ENCODE peak calls at places on chromosomes 11 and 22, in four cellular contexts. R, T, Q and C are unnamed samples. For H3K4me1, the result is how much of the 10 kb centered on the place peaks cover.

GRCh38 chr11:115324569-115325432 is 179.4 kb downstream of the CADM1 start:
- DNase-seq in R (peak), T (no peak), Q (no peak), C (peak)

GRCh38 chr11:25855916-25856315 is 476.0 kb upstream of the ANO3 start:
- DNase-seq in R (no peak), T (no peak), Q (no peak), C (no peak)

GRCh38 chr11:75474878-75475766 is 42.1 kb upstream of the KLHL35 start:
- DNase-seq in R (peak), T (no peak), Q (no peak), C (peak)

GRCh38 chr11:106950067-106950491 is 68.2 kb downstream of the GUCY1A2 start:
- DNase-seq in R (no peak), T (no peak), Q (no peak), C (peak)

GRCh38 chr11:76654310-76654851 is 16.2 kb downstream of the LRRC32 start:
- DNase-seq in R (no peak), T (peak), Q (peak), C (peak)

GRCh38 chr11:134126197-134126822 is 57.4 kb downstream of the JAM3 start:
- DNase-seq in R (no peak), T (no peak), Q (no peak), C (peak)

GRCh38 chr11:125175896-125176575 is 11.5 kb downstream of the PKNOX2 start:
- DNase-seq in R (no peak), T (no peak), Q (no peak), C (no peak)

GRCh38 chr22:45502215-45503070 is at the start of gene FBLN1:
- DNase-seq in R (peak), T (no peak), Q (no peak), C (no peak)

GRCh38 chr11:44305643-44306468 is 4.1 kb downstream of the ALX4 start:
- DNase-seq in R (no peak), T (no peak), Q (no peak), C (no peak)

GRCh38 chr22:50403701-50404101 is 60.6 kb downstream of the PPP6R2 start:
- DNase-seq in R (no peak), T (no peak), Q (peak), C (peak)

GRCh38 chr11:118610220-118610772 is 2.9 kb downstream of the PHLDB1 start:
- DNase-seq in R (no peak), T (peak), Q (no peak), C (no peak)

GRCh38 chr22:48319321-48320047 is 1508.2 kb downstream of the BRD1 start:
- DNase-seq in R (no peak), T (peak), Q (no peak), C (no peak)

GRCh38 chr11:2192435-2192834 is 20.8 kb upstream of the TH start:
- DNase-seq in R (no peak), T (no peak), Q (no peak), C (no peak)

GRCh38 chr22:49257551-49257951 is 570.1 kb downstream of the BRD1 start:
- DNase-seq in R (no peak), T (peak), Q (no peak), C (no peak)

GRCh38 chr11:116703421-116703820 is 69.4 kb downstream of the BUD13 start:
- DNase-seq in R (no peak), T (no peak), Q (no peak), C (peak)

GRCh38 chr22:30298005-30298701 is 8.8 kb upstream of the CASTOR1 start:
- DNase-seq in R (no peak), T (peak), Q (no peak), C (no peak)

GRCh38 chr11:76558473-76558872 is 112.1 kb downstream of the LRRC32 start:
- DNase-seq in R (no peak), T (no peak), Q (no peak), C (no peak)

GRCh38 chr11:68939583-68940555 is 36.2 kb downstream of the IGHMBP2 start:
- DNase-seq in R (no peak), T (no peak), Q (no peak), C (no peak)

GRCh38 chr11:78420796-78421209 is 3.2 kb upstream of the GAB2 start:
- DNase-seq in R (no peak), T (no peak), Q (no peak), C (peak)

GRCh38 chr11:121133046-121133445 is 32.0 kb downstream of the TECTA start:
- DNase-seq in R (no peak), T (no peak), Q (no peak), C (no peak)

GRCh38 chr22:29342577-29343312 is 27.2 kb upstream of the RASL10A start:
- DNase-seq in R (no peak), T (no peak), Q (no peak), C (no peak)

GRCh38 chr11:64786308-64786707 is 8.0 kb upstream of the SF1 start:
- DNase-seq in R (no peak), T (peak), Q (no peak), C (no peak)

GRCh38 chr11:17076517-17077239 is 789 bp downstream of the RPS13 start:
- DNase-seq in R (no peak), T (no peak), Q (no peak), C (no peak)

GRCh38 chr11:17077520-17078401 is at the start of gene RPS13:
- DNase-seq in R (peak), T (peak), Q (peak), C (peak)

GRCh38 chr11:17075506-17075905 is 2.0 kb downstream of the RPS13 start:
- DNase-seq in R (no peak), T (no peak), Q (no peak), C (no peak)

GRCh38 chr11:17077240-17077519 is 287 bp downstream of the RPS13 start:
- DNase-seq in R (no peak), T (no peak), Q (no peak), C (no peak)

DNA sequence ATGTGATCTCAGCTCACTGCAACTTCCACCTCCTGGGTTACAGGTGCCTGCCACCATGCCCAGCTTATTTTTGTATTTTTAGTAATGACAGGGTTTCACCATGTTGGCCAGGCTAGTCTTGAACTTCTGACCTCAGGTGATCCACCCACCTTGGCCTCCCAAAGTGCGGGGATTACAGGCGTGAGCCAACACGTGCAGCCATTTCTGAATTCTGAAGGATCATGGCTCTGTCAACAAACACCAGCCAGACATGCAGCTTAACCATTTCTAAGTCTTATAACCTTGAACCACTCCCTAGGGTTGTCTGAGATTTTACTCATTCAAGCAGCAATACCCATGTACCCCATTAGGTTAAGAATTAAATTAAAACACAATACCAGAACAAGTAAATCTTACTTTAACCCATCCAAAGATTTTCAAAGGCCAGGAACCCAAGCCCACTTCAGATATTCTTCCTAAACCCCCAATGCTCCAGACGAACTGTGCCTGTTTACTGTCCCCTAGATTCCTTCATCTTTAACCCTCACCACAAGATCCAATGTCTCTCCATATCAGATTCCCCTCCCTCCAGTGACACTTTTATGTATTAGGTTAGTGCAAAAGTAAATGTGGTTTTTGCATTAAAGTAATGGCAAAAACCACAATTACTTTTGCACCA is 4.0 kb downstream of the RPS13 start:
- DNase-seq in R (no peak), T (no peak), Q (no peak), C (no peak)
- TF ChIP-seq POLR2A in R (no peak), T (no peak), Q (no peak), C (no peak)

GRCh38 chr11:31652528-31652927 is 143.0 kb downstream of the ELP4 start:
- DNase-seq in R (no peak), T (no peak), Q (no peak), C (no peak)
- H3K4me3 ChIP-seq in R (no peak), T (no peak), Q (no peak), C (no peak)

GRCh38 chr11:45920531-45921477 is 1.7 kb upstream of the LARGE2 start:
- DNase-seq in R (no peak), T (no peak), Q (no peak), C (no peak)

GRCh38 chr11:45921561-45922424 is 663 bp upstream of the LARGE2 start:
- DNase-seq in R (no peak), T (peak), Q (peak), C (no peak)

GRCh38 chr11:45918331-45918941 is 759 bp upstream of the PEX16 start:
- DNase-seq in R (peak), T (peak), Q (peak), C (peak)

GRCh38 chr11:45919276-45919675 is 1.6 kb upstream of the PEX16 start:
- DNase-seq in R (no peak), T (no peak), Q (no peak), C (no peak)

DNA sequence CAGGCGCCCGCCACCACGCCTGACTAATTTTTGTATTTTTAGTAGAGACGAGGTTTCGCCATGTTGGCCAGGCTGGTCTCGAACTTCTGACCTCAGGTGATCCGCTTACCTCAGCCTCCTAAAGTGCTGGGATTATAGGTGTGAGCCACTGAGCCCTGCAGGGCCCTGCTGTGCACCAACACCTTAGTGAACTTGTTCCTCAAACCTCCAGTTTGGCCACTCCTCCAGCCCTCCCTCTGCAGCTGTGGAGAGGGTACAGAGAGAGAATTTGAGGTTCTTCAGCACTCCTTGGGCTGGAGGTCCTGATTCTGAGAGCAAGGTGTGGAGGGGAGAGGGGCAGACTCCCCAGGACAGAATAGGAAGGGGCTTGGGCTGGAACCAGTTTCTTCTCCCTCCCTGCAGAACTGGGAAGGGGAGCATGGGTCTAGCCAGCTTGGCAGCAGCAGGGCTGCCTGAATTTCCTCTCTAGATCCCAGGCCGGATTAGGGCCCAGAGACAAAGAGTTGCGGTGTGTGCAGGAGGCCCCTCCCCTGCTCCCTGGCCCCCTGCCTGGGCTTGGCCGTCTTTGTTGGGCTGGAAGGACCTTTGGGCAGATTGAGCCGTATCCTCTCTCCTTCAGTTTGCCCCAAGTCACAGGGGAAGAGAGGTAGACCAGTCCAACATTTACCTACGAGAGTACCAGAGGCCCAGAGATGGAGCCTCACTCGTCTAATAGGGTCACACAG is 2.3 kb upstream of the PEX16 start:
- DNase-seq in R (no peak), T (no peak), Q (no peak), C (no peak)
- H3K4me1 ChIP-seq in R (under half), T (under half), Q (under half), C (under half)

GRCh38 chr22:42929838-42930155 is 72.7 kb upstream of the ARFGAP3 start:
- DNase-seq in R (no peak), T (no peak), Q (no peak), C (peak)

GRCh38 chr22:42932857-42933782 is 76.0 kb upstream of the ARFGAP3 start:
- DNase-seq in R (no peak), T (no peak), Q (peak), C (no peak)

GRCh38 chr22:42932197-42932519 is 75.1 kb upstream of the ARFGAP3 start:
- DNase-seq in R (no peak), T (no peak), Q (no peak), C (no peak)

GRCh38 chr22:42930810-42931420 is 73.8 kb upstream of the ARFGAP3 start:
- DNase-seq in R (peak), T (no peak), Q (no peak), C (peak)

GRCh38 chr22:42931421-42932196 is 74.5 kb upstream of the ARFGAP3 start:
- DNase-seq in R (no peak), T (no peak), Q (no peak), C (no peak)
- TF ChIP-seq POLR2A in R (no peak), T (no peak), Q (no peak), C (no peak)